ENCODE peak calls at places on chromosomes 13 and 19, in seven cellular contexts. One of them, this sample, is unnamed.

GRCh38 chr13:50549221-50549942 is 294.1 kb downstream of the DLEU7 start:
- DNase-seq in lower lobe of right lung: no peak
- DNase-seq in left ventricle myocardium inferior: no peak
- DNase-seq in AG09309: no peak
- DNase-seq in fibroblast of villous mesenchyme: no peak
- DNase-seq in mammary epithelial cell: no peak
- DNase-seq in K562: no peak
- DNase-seq in this sample: no peak

GRCh38 chr13:22486490-22486889 is 694.3 kb upstream of the SGCG start:
- DNase-seq in AG09309: no peak
- DNase-seq in left ventricle myocardium inferior: no peak
- DNase-seq in fibroblast of villous mesenchyme: no peak
- DNase-seq in K562: no peak
- DNase-seq in mammary epithelial cell: no peak
- DNase-seq in lower lobe of right lung: no peak
- DNase-seq in this sample: no peak

GRCh38 chr19:46748325-46749109 is 2.3 kb upstream of the STRN4 start:
- DNase-seq in K562: peak
- DNase-seq in left ventricle myocardium inferior: peak
- DNase-seq in mammary epithelial cell: no peak
- DNase-seq in fibroblast of villous mesenchyme: peak
- DNase-seq in lower lobe of right lung: peak
- DNase-seq in AG09309: no peak
- DNase-seq in this sample: peak

GRCh38 chr13:25806304-25806974 is 245.4 kb downstream of the SHISA2 start:
- DNase-seq in left ventricle myocardium inferior: no peak
- DNase-seq in K562: no peak
- DNase-seq in AG09309: no peak
- DNase-seq in mammary epithelial cell: peak
- DNase-seq in lower lobe of right lung: no peak
- DNase-seq in fibroblast of villous mesenchyme: no peak
- DNase-seq in this sample: no peak

GRCh38 chr19:1170938-1171754 is 2.9 kb downstream of the SBNO2 start:
- DNase-seq in mammary epithelial cell: peak
- DNase-seq in lower lobe of right lung: peak
- DNase-seq in AG09309: no peak
- DNase-seq in left ventricle myocardium inferior: no peak
- DNase-seq in fibroblast of villous mesenchyme: peak
- DNase-seq in K562: no peak
- DNase-seq in this sample: no peak

GRCh38 chr19:51396175-51396574 is 5.8 kb upstream of the C19orf84 start:
- DNase-seq in K562: no peak
- DNase-seq in AG09309: no peak
- DNase-seq in mammary epithelial cell: no peak
- DNase-seq in lower lobe of right lung: no peak
- DNase-seq in fibroblast of villous mesenchyme: no peak
- DNase-seq in left ventricle myocardium inferior: no peak
- DNase-seq in this sample: no peak

GRCh38 chr13:44364601-44365000 is 9.0 kb upstream of the SERP2 start:
- DNase-seq in left ventricle myocardium inferior: no peak
- DNase-seq in mammary epithelial cell: peak
- DNase-seq in K562: no peak
- DNase-seq in AG09309: no peak
- DNase-seq in fibroblast of villous mesenchyme: peak
- DNase-seq in lower lobe of right lung: no peak
- DNase-seq in this sample: no peak

GRCh38 chr13:20525144-20525600 is 485 bp downstream of the CRYL1 start:
- DNase-seq in K562: peak
- DNase-seq in left ventricle myocardium inferior: peak
- DNase-seq in AG09309: no peak
- DNase-seq in mammary epithelial cell: peak
- DNase-seq in lower lobe of right lung: peak
- DNase-seq in fibroblast of villous mesenchyme: peak
- DNase-seq in this sample: peak

GRCh38 chr19:934865-935422 is 9.1 kb downstream of the ARID3A start:
- DNase-seq in AG09309: no peak
- DNase-seq in mammary epithelial cell: no peak
- DNase-seq in lower lobe of right lung: peak
- DNase-seq in left ventricle myocardium inferior: peak
- DNase-seq in fibroblast of villous mesenchyme: peak
- DNase-seq in K562: no peak
- DNase-seq in this sample: no peak

GRCh38 chr19:12840091-12841079 is 2.1 kb downstream of the MAST1 start:
- DNase-seq in mammary epithelial cell: peak
- DNase-seq in left ventricle myocardium inferior: peak
- DNase-seq in fibroblast of villous mesenchyme: peak
- DNase-seq in lower lobe of right lung: peak
- DNase-seq in K562: peak
- DNase-seq in AG09309: no peak
- DNase-seq in this sample: peak

GRCh38 chr19:35868172-35868822 is at the start of gene APLP1:
- DNase-seq in left ventricle myocardium inferior: peak
- DNase-seq in AG09309: no peak
- DNase-seq in lower lobe of right lung: peak
- DNase-seq in fibroblast of villous mesenchyme: peak
- DNase-seq in K562: peak
- DNase-seq in mammary epithelial cell: no peak
- DNase-seq in this sample: peak

GRCh38 chr13:32150794-32151193 is 119.2 kb downstream of the FRY start:
- DNase-seq in AG09309: peak
- DNase-seq in K562: no peak
- DNase-seq in lower lobe of right lung: no peak
- DNase-seq in fibroblast of villous mesenchyme: peak
- DNase-seq in mammary epithelial cell: no peak
- DNase-seq in left ventricle myocardium inferior: peak
- DNase-seq in this sample: no peak

GRCh38 chr13:106529415-106530208 is 5.8 kb downstream of the EFNB2 start:
- DNase-seq in mammary epithelial cell: no peak
- DNase-seq in K562: no peak
- DNase-seq in lower lobe of right lung: no peak
- DNase-seq in AG09309: no peak
- DNase-seq in fibroblast of villous mesenchyme: no peak
- DNase-seq in left ventricle myocardium inferior: no peak
- DNase-seq in this sample: no peak

GRCh38 chr13:21668665-21669599 is 1.9 kb upstream of the FGF9 start:
- DNase-seq in AG09309: no peak
- DNase-seq in fibroblast of villous mesenchyme: peak
- DNase-seq in lower lobe of right lung: no peak
- DNase-seq in K562: no peak
- DNase-seq in left ventricle myocardium inferior: no peak
- DNase-seq in mammary epithelial cell: no peak
- DNase-seq in this sample: peak

DNA sequence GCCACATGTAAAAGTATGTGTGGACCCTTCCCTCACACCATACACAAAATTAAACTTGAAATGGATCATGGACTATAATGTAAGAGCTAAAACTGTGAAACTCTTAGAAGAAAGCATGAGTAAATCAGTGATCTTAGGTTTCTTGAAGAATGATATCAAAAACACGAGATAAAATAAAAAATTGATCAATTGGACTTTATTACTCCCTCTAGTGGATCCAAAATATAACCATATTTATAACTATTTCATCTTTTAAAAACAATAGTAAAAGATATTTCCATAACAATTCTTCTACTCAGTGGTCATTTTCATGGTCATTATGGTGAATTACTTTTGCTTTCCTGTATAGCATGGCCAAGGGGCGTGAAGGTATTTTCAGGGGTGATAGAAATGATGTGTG is 174.6 kb upstream of the LSM14A start:
- DNase-seq in left ventricle myocardium inferior: no peak
- DNase-seq in AG09309: no peak
- DNase-seq in K562: no peak
- DNase-seq in mammary epithelial cell: no peak
- DNase-seq in lower lobe of right lung: no peak
- DNase-seq in fibroblast of villous mesenchyme: no peak
- DNase-seq in this sample: no peak
- TF ChIP-seq CTCF in left ventricle myocardium inferior: peak
- TF ChIP-seq CTCF in AG09309: peak
- TF ChIP-seq CTCF in K562: no peak
- TF ChIP-seq CTCF in mammary epithelial cell: no peak
- TF ChIP-seq CTCF in lower lobe of right lung: no peak
- TF ChIP-seq CTCF in fibroblast of villous mesenchyme: peak
- TF ChIP-seq CTCF in this sample: no peak

GRCh38 chr19:2665103-2665502 is 37.4 kb downstream of the GNG7 start:
- DNase-seq in K562: no peak
- DNase-seq in left ventricle myocardium inferior: peak
- DNase-seq in mammary epithelial cell: no peak
- DNase-seq in AG09309: no peak
- DNase-seq in fibroblast of villous mesenchyme: no peak
- DNase-seq in lower lobe of right lung: no peak
- DNase-seq in this sample: no peak

GRCh38 chr19:2663920-2664571 is 38.4 kb downstream of the GNG7 start:
- DNase-seq in mammary epithelial cell: no peak
- DNase-seq in fibroblast of villous mesenchyme: no peak
- DNase-seq in left ventricle myocardium inferior: peak
- DNase-seq in K562: peak
- DNase-seq in lower lobe of right lung: no peak
- DNase-seq in AG09309: no peak
- DNase-seq in this sample: no peak

GRCh38 chr19:2666344-2666994 is 36.0 kb downstream of the GNG7 start:
- DNase-seq in left ventricle myocardium inferior: no peak
- DNase-seq in lower lobe of right lung: no peak
- DNase-seq in AG09309: no peak
- DNase-seq in K562: no peak
- DNase-seq in fibroblast of villous mesenchyme: no peak
- DNase-seq in mammary epithelial cell: no peak
- DNase-seq in this sample: no peak

GRCh38 chr19:2670217-2670616 is 32.3 kb downstream of the GNG7 start:
- DNase-seq in lower lobe of right lung: no peak
- DNase-seq in fibroblast of villous mesenchyme: no peak
- DNase-seq in K562: no peak
- DNase-seq in left ventricle myocardium inferior: no peak
- DNase-seq in mammary epithelial cell: no peak
- DNase-seq in AG09309: no peak
- DNase-seq in this sample: no peak

DNA sequence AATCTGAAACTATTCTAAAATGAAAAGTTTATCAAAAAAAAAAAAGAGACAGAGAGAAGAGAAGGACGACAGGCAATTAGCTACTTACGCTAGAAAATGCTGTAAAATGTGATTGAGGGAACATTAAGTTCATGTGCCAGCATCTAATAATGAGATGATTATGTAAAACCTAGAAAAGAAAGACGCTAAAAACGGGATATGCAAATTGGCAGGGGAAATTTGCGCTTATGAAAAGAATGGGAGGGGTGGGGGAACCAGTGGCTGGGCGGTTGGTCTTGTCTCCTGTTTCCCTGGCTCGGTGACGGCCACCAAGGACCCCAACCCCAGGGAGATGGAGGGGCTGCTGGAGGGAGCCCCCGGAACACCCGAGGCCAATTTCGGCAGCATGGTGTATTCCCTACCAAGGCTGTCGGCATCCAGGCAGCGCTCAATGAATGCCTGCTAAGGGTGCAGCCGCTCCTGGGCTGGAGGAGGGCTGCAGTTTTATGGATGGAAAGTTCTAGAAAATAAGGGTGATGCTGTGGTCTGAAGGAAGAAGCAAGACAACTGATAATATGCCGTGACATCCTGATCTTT is 34.2 kb downstream of the GNG7 start:
- DNase-seq in lower lobe of right lung: no peak
- DNase-seq in K562: no peak
- DNase-seq in fibroblast of villous mesenchyme: no peak
- DNase-seq in left ventricle myocardium inferior: no peak
- DNase-seq in AG09309: no peak
- DNase-seq in mammary epithelial cell: no peak
- DNase-seq in this sample: no peak
- TF ChIP-seq CTCF in lower lobe of right lung: no peak
- TF ChIP-seq CTCF in K562: no peak
- TF ChIP-seq CTCF in fibroblast of villous mesenchyme: no peak
- TF ChIP-seq CTCF in left ventricle myocardium inferior: no peak
- TF ChIP-seq CTCF in AG09309: no peak
- TF ChIP-seq CTCF in mammary epithelial cell: no peak
- TF ChIP-seq CTCF in this sample: no peak

DNA sequence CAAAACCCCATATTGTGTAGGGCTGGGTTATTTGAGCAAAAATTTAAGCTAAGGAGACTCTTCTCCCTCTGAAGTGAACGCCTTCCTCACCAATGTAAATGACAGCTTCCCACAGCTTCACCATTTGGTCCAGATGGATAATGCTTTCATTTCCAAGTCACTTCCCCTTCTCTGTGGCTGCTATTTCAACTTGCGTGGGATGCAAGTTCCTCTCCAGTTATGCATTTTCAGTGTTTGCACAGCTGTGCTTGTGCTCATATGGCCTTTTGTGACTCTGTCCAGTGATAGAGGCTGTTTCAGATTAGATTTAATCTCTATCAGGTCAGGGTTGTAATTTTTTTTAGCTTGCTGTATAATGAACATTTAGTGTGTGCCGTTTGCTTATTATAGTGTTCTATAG is 86.4 kb downstream of the TNFRSF19 start:
- DNase-seq in fibroblast of villous mesenchyme: peak
- DNase-seq in left ventricle myocardium inferior: no peak
- DNase-seq in K562: peak
- DNase-seq in AG09309: no peak
- DNase-seq in lower lobe of right lung: no peak
- DNase-seq in mammary epithelial cell: no peak
- DNase-seq in this sample: no peak
- TF ChIP-seq CTCF in fibroblast of villous mesenchyme: no peak
- TF ChIP-seq CTCF in left ventricle myocardium inferior: no peak
- TF ChIP-seq CTCF in K562: no peak
- TF ChIP-seq CTCF in AG09309: no peak
- TF ChIP-seq CTCF in lower lobe of right lung: no peak
- TF ChIP-seq CTCF in mammary epithelial cell: no peak
- TF ChIP-seq CTCF in this sample: no peak

GRCh38 chr19:3591876-3592613 is 6.8 kb downstream of the GIPC3 start:
- DNase-seq in lower lobe of right lung: no peak
- DNase-seq in AG09309: no peak
- DNase-seq in fibroblast of villous mesenchyme: no peak
- DNase-seq in left ventricle myocardium inferior: no peak
- DNase-seq in K562: no peak
- DNase-seq in mammary epithelial cell: no peak
- DNase-seq in this sample: no peak

GRCh38 chr19:3589949-3590348 is 4.7 kb downstream of the GIPC3 start:
- DNase-seq in mammary epithelial cell: no peak
- DNase-seq in K562: no peak
- DNase-seq in left ventricle myocardium inferior: no peak
- DNase-seq in AG09309: no peak
- DNase-seq in fibroblast of villous mesenchyme: no peak
- DNase-seq in lower lobe of right lung: no peak
- DNase-seq in this sample: no peak

GRCh38 chr19:3590991-3591659 is 5.8 kb downstream of the GIPC3 start:
- DNase-seq in lower lobe of right lung: no peak
- DNase-seq in left ventricle myocardium inferior: no peak
- DNase-seq in fibroblast of villous mesenchyme: no peak
- DNase-seq in AG09309: no peak
- DNase-seq in K562: no peak
- DNase-seq in mammary epithelial cell: no peak
- DNase-seq in this sample: no peak

GRCh38 chr19:3595521-3596061 is 10.3 kb downstream of the GIPC3 start:
- DNase-seq in lower lobe of right lung: no peak
- DNase-seq in left ventricle myocardium inferior: no peak
- DNase-seq in fibroblast of villous mesenchyme: no peak
- DNase-seq in AG09309: no peak
- DNase-seq in mammary epithelial cell: no peak
- DNase-seq in K562: no peak
- DNase-seq in this sample: no peak

DNA sequence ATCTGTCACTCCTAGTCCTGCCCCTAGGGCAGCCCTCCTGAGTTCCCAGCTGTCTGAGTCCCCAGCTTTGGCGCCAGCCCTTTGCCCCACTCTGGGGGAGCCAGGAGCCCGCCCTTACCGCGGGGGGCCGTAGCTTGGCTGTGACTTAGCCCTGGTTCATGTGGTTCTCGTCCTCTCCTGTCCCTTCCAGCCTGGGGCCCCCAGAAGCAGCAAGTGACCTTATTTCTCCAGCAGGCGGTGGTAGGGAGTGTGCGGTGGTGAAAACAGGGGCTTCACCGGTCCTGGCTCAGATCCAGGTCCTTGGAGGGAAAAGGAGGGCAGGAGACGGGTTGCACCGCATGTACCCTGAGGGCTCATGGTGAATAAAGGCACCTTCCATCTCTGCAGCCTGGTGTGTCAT is 7.9 kb downstream of the GIPC3 start:
- DNase-seq in mammary epithelial cell: no peak
- DNase-seq in lower lobe of right lung: no peak
- DNase-seq in fibroblast of villous mesenchyme: no peak
- DNase-seq in left ventricle myocardium inferior: no peak
- DNase-seq in K562: no peak
- DNase-seq in AG09309: no peak
- DNase-seq in this sample: no peak
- TF ChIP-seq CTCF in mammary epithelial cell: no peak
- TF ChIP-seq CTCF in lower lobe of right lung: no peak
- TF ChIP-seq CTCF in fibroblast of villous mesenchyme: no peak
- TF ChIP-seq CTCF in left ventricle myocardium inferior: no peak
- TF ChIP-seq CTCF in K562: no peak
- TF ChIP-seq CTCF in AG09309: no peak
- TF ChIP-seq CTCF in this sample: no peak

This sample was measured in nephron progenitor cell.